ENCODE peak calls at places on chromosome 14, in eight cellular contexts. U is AG10803; B is stimulated activated CD8-positive, alpha-beta memory T cell treated with anti-CD3 and anti-CD28 coated beads, Interleukin-4, amount 100 ng/mL, for 24 hours; V is T-helper 22 cell; F is HFF-Myc; G is left colon; R is NCI-H2081; Y is fibroblast of the conjunctiva. I is an unnamed sample.

GRCh38 chr14:65926935-65927700 is 514.6 kb downstream of the FUT8 start:
- DNase-seq in U (no peak), B (no peak), V (no peak), F (no peak), G (no peak), R (no peak), Y (no peak), I (no peak)

GRCh38 chr14:60977848-60978247 is 3.0 kb downstream of the TRMT5 start:
- DNase-seq in U (no peak), B (no peak), V (no peak), F (no peak), G (no peak), R (peak; percentile 7), Y (no peak), I (no peak)

GRCh38 chr14:21405097-21405496 is 21.3 kb upstream of the SUPT16H start:
- DNase-seq in U (peak; percentile 3), B (no peak), V (no peak), F (no peak), G (no peak), R (no peak), Y (no peak), I (no peak)

GRCh38 chr14:72830786-72831583 is 62.9 kb downstream of the DPF3 start:
- DNase-seq in U (no peak), B (no peak), V (no peak), F (no peak), G (peak; percentile 93), R (no peak), Y (no peak), I (no peak)

GRCh38 chr14:67999693-68000384 is 180.3 kb downstream of the RAD51B start:
- DNase-seq in U (peak; percentile 81), B (no peak), V (no peak), F (peak; percentile 84), G (no peak), R (no peak), Y (no peak), I (no peak)

GRCh38 chr14:24960816-24961215 is 89.1 kb downstream of the STXBP6 start:
- DNase-seq in U (peak; percentile 57), B (no peak), V (no peak), F (no peak), G (no peak), R (no peak), Y (no peak), I (no peak)

GRCh38 chr14:63453443-63453936 is 89.7 kb downstream of the PPP2R5E start:
- DNase-seq in U (peak; percentile 34), B (no peak), V (no peak), F (no peak), G (no peak), R (no peak), Y (no peak), I (peak; percentile 35)

GRCh38 chr14:104112609-104113571 is 25.5 kb upstream of the KIF26A start:
- DNase-seq in U (no peak), B (no peak), V (no peak), F (no peak), G (peak; percentile 28), R (no peak), Y (no peak), I (no peak)

GRCh38 chr14:48331421-48331820 is 656.0 kb upstream of the MDGA2 start:
- DNase-seq in U (no peak), B (no peak), V (no peak), F (no peak), G (no peak), R (no peak), Y (no peak), I (no peak)